ENCODE peak calls at places on chromosomes 13 and 19, in six cellular contexts. H, B, C, U, A and V are unnamed samples.

GRCh38 chr13:81568824-81569223 is 1227.9 kb upstream of the SPRY2 start:
- DNase-seq in C (no peak), U (no peak), A (no peak), B (no peak), H (no peak), V (no peak)

GRCh38 chr13:73993661-73994060 is 140.5 kb downstream of the KLF12 start:
- DNase-seq in U (no peak), H (no peak), C (no peak), B (no peak), A (no peak), V (no peak)

GRCh38 chr19:30788105-30788765 is 416.1 kb downstream of the ZNF536 start:
- DNase-seq in U (no peak), C (peak; percentile 17), H (no peak), B (peak; percentile 3), A (no peak), V (no peak)

GRCh38 chr13:102704238-102704750 is 9.4 kb upstream of the METTL21C start:
- DNase-seq in B (no peak), U (no peak), C (no peak), H (no peak), A (no peak), V (no peak)

GRCh38 chr19:15841875-15842569 is 26.6 kb upstream of the OR10H1 start:
- DNase-seq in H (no peak), B (no peak), A (no peak), C (no peak), U (no peak), V (no peak)

GRCh38 chr13:97219226-97219625 is 2.9 kb upstream of the MBNL2 start:
- DNase-seq in B (no peak), H (no peak), C (no peak), U (no peak), A (no peak), V (no peak)

GRCh38 chr13:39232401-39232980 is 194.2 kb downstream of the NHLRC3 start:
- DNase-seq in A (no peak), C (no peak), B (no peak), U (no peak), H (no peak), V (no peak)

GRCh38 chr19:8391274-8392016 is 1.3 kb downstream of the RAB11B start:
- DNase-seq in B (no peak), C (no peak), H (no peak), U (no peak), A (no peak), V (no peak)

GRCh38 chr19:55688422-55689218 is 13.6 kb downstream of the EPN1 start:
- DNase-seq in C (no peak), A (no peak), B (peak; percentile 75), H (no peak), U (no peak), V (no peak)

GRCh38 chr19:43330726-43331434 is 22.6 kb upstream of the CD177 start:
- DNase-seq in U (no peak), H (no peak), C (no peak), A (no peak), B (no peak), V (no peak)

GRCh38 chr13:34277971-34278370 is 460.0 kb downstream of the RFC3 start:
- DNase-seq in C (no peak), U (no peak), H (no peak), A (no peak), B (no peak), V (no peak)

GRCh38 chr19:33883869-33884519 is 87.3 kb downstream of the KCTD15 start:
- DNase-seq in H (no peak), C (no peak), A (no peak), B (peak; percentile 61), U (no peak), V (no peak)

GRCh38 chr13:98384739-98385138 is 192.2 kb downstream of the STK24 start:
- DNase-seq in U (no peak), C (no peak), H (no peak), A (no peak), B (no peak), V (no peak)

GRCh38 chr13:98326274-98326673 is 149.2 kb upstream of the RNF113B start:
- DNase-seq in B (no peak), U (no peak), A (no peak), C (no peak), H (no peak), V (no peak)

GRCh38 chr19:800360-801029 is 3.2 kb downstream of the PTBP1 start:
- DNase-seq in H (no peak), U (no peak), C (no peak), B (peak; percentile 75), A (no peak), V (no peak)

GRCh38 chr19:51660975-51661600 is 14.5 kb upstream of the SIGLEC14 start:
- DNase-seq in A (peak; percentile 59), B (peak; percentile 68), C (peak; percentile 84), H (peak; percentile 69), U (peak; percentile 91), V (peak; percentile 25)

GRCh38 chr19:41957838-41958366 is 1.2 kb downstream of the RABAC1 start:
- DNase-seq in A (peak; percentile 17), C (peak; percentile 83), U (peak; percentile 84), H (peak; percentile 60), B (peak; percentile 96), V (peak; percentile 65)

GRCh38 chr19:10473192-10473591 is 30.0 kb downstream of the KEAP1 start:
- DNase-seq in B (no peak), H (no peak), A (no peak), C (no peak), U (no peak), V (no peak)

GRCh38 chr19:13788991-13789390 is 6.3 kb upstream of the ZSWIM4 start:
- DNase-seq in B (peak; percentile 15), A (no peak), H (no peak), U (peak; percentile 91), C (no peak), V (no peak)

GRCh38 chr19:6677924-6678689 is 8.1 kb upstream of the TNFSF14 start:
- DNase-seq in H (peak; percentile 18), B (peak; percentile 95), C (peak; percentile 74), A (no peak), U (no peak), V (no peak)

GRCh38 chr19:2627855-2628254 is 74.6 kb downstream of the GNG7 start:
- DNase-seq in B (no peak), C (no peak), U (no peak), H (no peak), A (no peak), V (no peak)

GRCh38 chr19:42132851-42133528 is 744 bp upstream of the POU2F2 start:
- DNase-seq in B (peak; percentile 99), H (peak; percentile 88), C (peak; percentile 86), U (peak; percentile 80), A (peak; percentile 75), V (peak; percentile 75)

GRCh38 chr13:105363747-105364177 is 1171.7 kb downstream of the EFNB2 start:
- DNase-seq in B (no peak), C (no peak), U (no peak), H (no peak), A (no peak), V (no peak)

GRCh38 chr19:12983091-12983490 is 12.2 kb upstream of the NFIX start:
- DNase-seq in C (no peak), H (no peak), A (no peak), B (no peak), U (no peak), V (no peak)

GRCh38 chr19:40464059-40465024 is 1.2 kb downstream of the BLVRB start:
- DNase-seq in A (peak; percentile 65), B (peak; percentile 73), H (peak; percentile 84), C (peak; percentile 87), U (peak; percentile 95), V (no peak)

GRCh38 chr19:3116621-3117020 is 19.2 kb upstream of the GNA15 start:
- DNase-seq in H (no peak), B (no peak), U (no peak), C (no peak), A (no peak), V (no peak)

GRCh38 chr19:29774126-29774525 is 37.7 kb upstream of the CCNE1 start:
- DNase-seq in B (no peak), U (no peak), H (no peak), C (no peak), A (no peak), V (no peak)

GRCh38 chr13:34038326-34039068 is 220.5 kb downstream of the RFC3 start:
- DNase-seq in C (no peak), A (no peak), H (no peak), B (no peak), U (no peak), V (no peak)

GRCh38 chr13:23796546-23796945 is 92.7 kb downstream of the MIPEP start:
- DNase-seq in H (no peak), A (no peak), U (peak; percentile 41), B (no peak), C (no peak), V (no peak)

GRCh38 chr13:79581870-79582315 is 100.9 kb downstream of the NDFIP2 start:
- DNase-seq in B (no peak), H (no peak), C (peak; percentile 66), A (no peak), U (peak; percentile 62), V (no peak)